ENCODE peak calls at places on chromosomes 3 and 15, in four cellular contexts. J is endothelial cell of umbilical vein, M is neural progenitor cell, K is Karpas-422. Z is an unnamed sample.

GRCh38 chr15:29734917-29735572 is 87.2 kb downstream of the TJP1 start:
- DNase-seq in J (no peak), M (no peak), K (no peak), Z (peak; percentile 77)

GRCh38 chr3:48142316-48142870 is 45.8 kb downstream of the CDC25A start:
- DNase-seq in J (no peak), M (no peak), K (no peak), Z (no peak)

GRCh38 chr15:39025881-39026280 is 461.3 kb upstream of the RASGRP1 start:
- DNase-seq in J (no peak), M (no peak), K (no peak), Z (no peak)

GRCh38 chr3:65758871-65759598 is 279.7 kb downstream of the MAGI1 start:
- DNase-seq in J (no peak), M (peak; percentile 37), K (no peak), Z (no peak)

GRCh38 chr15:44715142-44715796 is 4.0 kb downstream of the B2M start:
- DNase-seq in J (no peak), M (peak; percentile 11), K (no peak), Z (no peak)

GRCh38 chr3:123679712-123680386 is 95.0 kb upstream of the HACD2 start:
- DNase-seq in J (no peak), M (no peak), K (no peak), Z (no peak)

GRCh38 chr3:45665101-45665572 is 24.1 kb upstream of the SACM1L start:
- DNase-seq in J (peak; percentile 78), M (peak; percentile 60), K (peak; percentile 88), Z (peak; percentile 74)

GRCh38 chr15:53833134-53833624 is 73.7 kb upstream of the WDR72 start:
- DNase-seq in J (no peak), M (no peak), K (no peak), Z (no peak)

GRCh38 chr3:133494469-133494868 is 79.0 kb upstream of the CDV3 start:
- DNase-seq in J (no peak), M (peak; percentile 53), K (peak; percentile 78), Z (no peak)

GRCh38 chr3:46930176-46930944 is 46.2 kb downstream of the CCDC12 start:
- DNase-seq in J (peak; percentile 73), M (no peak), K (peak; percentile 72), Z (no peak)

GRCh38 chr3:50050361-50050760 is 38.4 kb upstream of the RBM5 start:
- DNase-seq in J (peak; percentile 53), M (no peak), K (no peak), Z (peak; percentile 41)

GRCh38 chr3:122030381-122031122 is 8.5 kb upstream of the ILDR1 start:
- DNase-seq in J (no peak), M (no peak), K (peak; percentile 43), Z (no peak)
- H2AFZ ChIP-seq in J (no peak overlapping the region), M (peak overlapping the region; percentile 52), K (peak overlapping the region; percentile 60), Z (peak overlapping the region; percentile 61)

GRCh38 chr3:56998081-56998529 is 62.4 kb upstream of the SPATA12 start:
- DNase-seq in J (peak; percentile 84), M (no peak), K (no peak), Z (no peak)
- H3K27ac ChIP-seq in J (no peak overlapping the region), M (no peak overlapping the region), K (no peak overlapping the region), Z (no peak overlapping the region)

DNA sequence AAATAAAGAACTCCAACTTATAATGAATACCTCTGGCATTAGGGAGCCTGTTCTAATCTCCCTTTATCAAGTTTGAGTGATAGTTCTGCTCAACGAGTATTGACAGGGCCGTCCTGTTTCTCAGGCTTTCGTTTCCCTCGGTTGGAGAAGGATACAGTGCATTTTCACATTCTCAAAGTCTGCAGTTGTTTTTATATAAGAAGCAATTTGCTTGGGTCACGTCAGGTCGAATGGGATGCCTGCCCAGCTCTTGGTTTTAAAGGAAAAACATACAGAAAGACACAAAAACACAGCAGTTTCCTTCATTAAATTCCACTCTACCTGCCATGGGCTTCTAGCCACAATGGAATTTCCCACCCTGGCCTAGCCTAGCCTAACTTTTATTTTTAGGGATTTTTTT is 366.3 kb downstream of the TIGIT start:
- DNase-seq in J (peak; percentile 93), M (peak; percentile 29), K (no peak), Z (no peak)
- H2AFZ ChIP-seq in J (no peak overlapping the region), M (no peak overlapping the region), K (no peak overlapping the region), Z (no peak overlapping the region)

DNA sequence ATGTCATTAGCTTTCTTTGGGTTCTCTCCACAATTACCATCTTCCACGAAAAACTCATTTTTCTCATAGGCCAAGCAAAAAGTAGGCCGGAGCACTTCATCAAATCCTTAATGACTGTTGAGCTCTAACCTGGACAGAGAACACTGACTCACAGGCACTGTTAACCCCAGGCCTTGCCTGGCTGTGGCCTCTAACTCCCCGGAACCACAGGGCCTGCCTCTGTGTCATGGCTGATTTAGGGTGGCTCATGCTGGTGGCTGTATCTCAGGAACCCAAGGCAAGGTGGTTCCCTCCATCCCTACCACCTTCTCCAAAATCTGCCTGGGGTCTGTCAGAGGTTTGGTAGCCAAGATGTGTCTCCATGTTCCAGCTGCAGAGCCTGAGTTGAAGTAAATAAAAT is 3.6 kb downstream of the CRTAP start:
- DNase-seq in J (no peak), M (no peak), K (no peak), Z (no peak)
- H3K27ac ChIP-seq in J (no peak overlapping the region), M (no peak overlapping the region), K (no peak overlapping the region), Z (no peak overlapping the region)

GRCh38 chr3:183907911-183908331 is 23.2 kb upstream of the PARL start:
- DNase-seq in J (no peak), M (no peak), K (no peak), Z (no peak)
- H2AFZ ChIP-seq in J (no peak overlapping the region), M (no peak overlapping the region), K (no peak overlapping the region), Z (no peak overlapping the region)

GRCh38 chr15:63196846-63197245 is 7.4 kb downstream of the RAB8B start:
- DNase-seq in J (no peak), M (no peak), K (no peak), Z (no peak)

GRCh38 chr15:63195257-63196023 is 6.0 kb downstream of the RAB8B start:
- DNase-seq in J (no peak), M (no peak), K (no peak), Z (no peak)

GRCh38 chr15:63191895-63192603 is 2.6 kb downstream of the RAB8B start:
- DNase-seq in J (no peak), M (no peak), K (no peak), Z (no peak)

GRCh38 chr15:63192604-63193206 is 3.3 kb downstream of the RAB8B start:
- DNase-seq in J (no peak), M (no peak), K (no peak), Z (no peak)

DNA sequence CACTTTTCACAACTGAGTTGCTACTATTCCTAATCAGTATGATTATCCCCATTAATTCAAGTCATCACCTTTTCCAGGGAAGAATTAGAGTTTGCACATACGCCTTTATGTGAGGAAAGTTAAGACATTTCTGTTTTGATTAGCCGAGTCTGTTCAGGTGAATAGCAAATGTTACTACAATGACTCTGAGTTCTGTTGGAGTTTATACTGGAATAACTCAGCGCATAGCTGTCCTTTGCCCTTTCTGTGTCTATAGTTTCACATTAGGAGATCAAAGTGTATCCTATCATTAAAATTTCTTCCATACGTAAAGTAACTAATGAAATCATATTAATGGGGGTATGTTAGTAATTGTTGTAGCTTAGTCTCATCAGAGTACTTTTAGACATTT is 4.9 kb downstream of the RAB8B start:
- DNase-seq in J (no peak), M (no peak), K (no peak), Z (no peak)
- H3K27ac ChIP-seq in J (peak overlapping the region; percentile 36), M (no peak overlapping the region), K (no peak overlapping the region), Z (no peak overlapping the region)

GRCh38 chr15:84983299-84983698 is 1.6 kb downstream of the PDE8A start:
- DNase-seq in J (peak; percentile 18), M (no peak), K (no peak), Z (no peak)

GRCh38 chr15:84981711-84982300 is at the start of gene PDE8A:
- DNase-seq in J (peak; percentile 57), M (peak; percentile 76), K (no peak), Z (peak; percentile 40)

GRCh38 chr15:84983711-84984110 is 2.1 kb downstream of the PDE8A start:
- DNase-seq in J (no peak), M (no peak), K (no peak), Z (no peak)

GRCh38 chr15:84981054-84981710 is 474 bp upstream of the PDE8A start:
- DNase-seq in J (peak; percentile 97), M (peak; percentile 95), K (peak; percentile 97), Z (peak; percentile 97)

DNA sequence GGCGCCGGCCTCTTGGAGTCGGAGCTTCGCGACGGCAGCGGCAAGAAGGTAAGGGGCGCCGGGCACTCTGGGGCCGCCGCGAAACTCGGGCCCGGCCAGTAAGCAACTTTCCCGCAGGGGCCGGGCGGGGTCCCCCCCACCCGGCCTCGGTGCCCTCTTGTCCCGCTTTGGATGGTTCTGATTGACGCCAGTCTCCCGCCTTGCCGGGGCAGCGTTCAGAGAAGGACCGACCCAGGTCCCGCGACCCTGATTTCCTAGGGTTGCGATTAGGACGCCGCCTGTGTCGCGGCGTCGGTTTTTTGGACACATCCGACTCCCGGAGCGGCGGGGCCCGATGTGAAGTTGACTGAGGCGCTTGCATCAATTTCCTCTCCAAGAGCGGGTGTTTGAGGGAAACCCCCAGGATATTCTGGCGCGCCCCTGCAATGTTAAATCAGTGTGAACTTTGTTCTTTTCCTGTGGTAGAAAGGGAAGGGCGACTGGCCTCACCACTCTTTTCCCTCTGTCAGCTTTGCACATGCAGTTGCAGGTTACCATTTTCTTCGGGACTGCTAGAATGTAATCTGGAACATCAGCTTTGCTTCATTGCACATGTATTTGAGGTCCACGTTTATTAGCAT is 755 bp downstream of the PDE8A start:
- DNase-seq in J (peak; percentile 58), M (peak; percentile 53), K (no peak), Z (peak; percentile 33)
- H2AFZ ChIP-seq in J (peak overlapping the region; percentile 88), M (no peak overlapping the region), K (no peak overlapping the region), Z (peak overlapping the region; percentile 13)

GRCh38 chr3:195540526-195540925 is 2.6 kb downstream of the PPP1R2 start:
- DNase-seq in J (no peak), M (no peak), K (peak; percentile 80), Z (no peak)
- H3K27ac ChIP-seq in J (no peak overlapping the region), M (no peak overlapping the region), K (peak overlapping the region; percentile 79), Z (no peak overlapping the region)

GRCh38 chr3:154112146-154112545 is 9.0 kb upstream of the ARHGEF26 start:
- DNase-seq in J (no peak), M (no peak), K (no peak), Z (no peak)
- H2AFZ ChIP-seq in J (no peak overlapping the region), M (no peak overlapping the region), K (no peak overlapping the region), Z (no peak overlapping the region)

GRCh38 chr3:149305376-149305775 is 28.1 kb downstream of the TM4SF18 start:
- DNase-seq in J (no peak), M (no peak), K (no peak), Z (no peak)

GRCh38 chr3:149296972-149297371 is 36.5 kb downstream of the TM4SF18 start:
- DNase-seq in J (no peak), M (no peak), K (no peak), Z (no peak)

GRCh38 chr3:149299938-149300791 is 33.3 kb downstream of the TM4SF18 start:
- DNase-seq in J (peak; percentile 90), M (no peak), K (no peak), Z (peak; percentile 98)
- H3K27ac ChIP-seq in J (peak overlapping the region; percentile 45), M (no peak overlapping the region), K (no peak overlapping the region), Z (peak overlapping the region; percentile 98)